ENCODE peak calls at places on chromosomes 6 and 20, in eight cellular contexts. One of them, this sample, is unnamed.

GRCh38 chr6:126069457-126069856 is 83.1 kb downstream of the TRMT11 start:
- DNase-seq in OCI-LY7: no peak
- DNase-seq in AG09319: no peak
- DNase-seq in progenitor cell of endocrine pancreas: no peak
- DNase-seq in RWPE1: no peak
- DNase-seq in CD14-positive monocyte: no peak
- DNase-seq in epithelial cell of esophagus: no peak
- DNase-seq in astrocyte of the cerebellum: no peak
- DNase-seq in this sample: no peak

GRCh38 chr6:136772685-136773472 is 19.4 kb downstream of the MAP3K5 start:
- DNase-seq in OCI-LY7: peak
- DNase-seq in AG09319: no peak
- DNase-seq in progenitor cell of endocrine pancreas: no peak
- DNase-seq in RWPE1: no peak
- DNase-seq in CD14-positive monocyte: no peak
- DNase-seq in epithelial cell of esophagus: no peak
- DNase-seq in astrocyte of the cerebellum: no peak
- DNase-seq in this sample: no peak

GRCh38 chr6:43771858-43772570 is 2.0 kb downstream of the VEGFA start:
- DNase-seq in OCI-LY7: peak
- DNase-seq in AG09319: no peak
- DNase-seq in progenitor cell of endocrine pancreas: peak
- DNase-seq in RWPE1: peak
- DNase-seq in CD14-positive monocyte: peak
- DNase-seq in epithelial cell of esophagus: peak
- DNase-seq in astrocyte of the cerebellum: no peak
- DNase-seq in this sample: no peak

GRCh38 chr6:140537834-140538680 is 1163.6 kb upstream of the CITED2 start:
- DNase-seq in OCI-LY7: no peak
- DNase-seq in AG09319: peak
- DNase-seq in progenitor cell of endocrine pancreas: no peak
- DNase-seq in RWPE1: peak
- DNase-seq in CD14-positive monocyte: no peak
- DNase-seq in epithelial cell of esophagus: peak
- DNase-seq in astrocyte of the cerebellum: peak
- DNase-seq in this sample: no peak

GRCh38 chr20:37336369-37337207 is 9.4 kb upstream of the SRC start:
- DNase-seq in OCI-LY7: peak
- DNase-seq in AG09319: no peak
- DNase-seq in progenitor cell of endocrine pancreas: no peak
- DNase-seq in RWPE1: no peak
- DNase-seq in CD14-positive monocyte: peak
- DNase-seq in epithelial cell of esophagus: no peak
- DNase-seq in astrocyte of the cerebellum: no peak
- DNase-seq in this sample: no peak

GRCh38 chr6:3229566-3230274 is 2.3 kb upstream of the TUBB2B start:
- DNase-seq in OCI-LY7: peak
- DNase-seq in AG09319: no peak
- DNase-seq in progenitor cell of endocrine pancreas: peak
- DNase-seq in RWPE1: no peak
- DNase-seq in CD14-positive monocyte: no peak
- DNase-seq in epithelial cell of esophagus: no peak
- DNase-seq in astrocyte of the cerebellum: no peak
- DNase-seq in this sample: no peak

GRCh38 chr6:134026597-134026996 is 25.8 kb downstream of the SLC2A12 start:
- DNase-seq in OCI-LY7: no peak
- DNase-seq in AG09319: no peak
- DNase-seq in progenitor cell of endocrine pancreas: no peak
- DNase-seq in RWPE1: peak
- DNase-seq in CD14-positive monocyte: no peak
- DNase-seq in epithelial cell of esophagus: peak
- DNase-seq in astrocyte of the cerebellum: no peak
- DNase-seq in this sample: no peak

GRCh38 chr20:51473771-51474170 is 68.7 kb downstream of the NFATC2 start:
- DNase-seq in OCI-LY7: no peak
- DNase-seq in AG09319: no peak
- DNase-seq in progenitor cell of endocrine pancreas: no peak
- DNase-seq in RWPE1: no peak
- DNase-seq in CD14-positive monocyte: no peak
- DNase-seq in epithelial cell of esophagus: no peak
- DNase-seq in astrocyte of the cerebellum: no peak
- DNase-seq in this sample: no peak

GRCh38 chr6:82362868-82363267 is 749 bp upstream of the TPBG start:
- DNase-seq in OCI-LY7: no peak
- DNase-seq in AG09319: peak
- DNase-seq in progenitor cell of endocrine pancreas: no peak
- DNase-seq in RWPE1: peak
- DNase-seq in CD14-positive monocyte: no peak
- DNase-seq in epithelial cell of esophagus: peak
- DNase-seq in astrocyte of the cerebellum: peak
- DNase-seq in this sample: no peak

GRCh38 chr20:57736738-57737347 is 27.0 kb upstream of the PMEPA1 start:
- DNase-seq in OCI-LY7: no peak
- DNase-seq in AG09319: no peak
- DNase-seq in progenitor cell of endocrine pancreas: no peak
- DNase-seq in RWPE1: no peak
- DNase-seq in CD14-positive monocyte: no peak
- DNase-seq in epithelial cell of esophagus: no peak
- DNase-seq in astrocyte of the cerebellum: no peak
- DNase-seq in this sample: no peak

GRCh38 chr6:28896505-28897392 is 27.0 kb downstream of the TRIM27 start:
- DNase-seq in OCI-LY7: peak
- DNase-seq in AG09319: no peak
- DNase-seq in progenitor cell of endocrine pancreas: peak
- DNase-seq in RWPE1: peak
- DNase-seq in CD14-positive monocyte: peak
- DNase-seq in epithelial cell of esophagus: peak
- DNase-seq in astrocyte of the cerebellum: no peak
- DNase-seq in this sample: peak

GRCh38 chr6:39375405-39375804 is 52.9 kb upstream of the KCNK16 start:
- DNase-seq in OCI-LY7: no peak
- DNase-seq in AG09319: no peak
- DNase-seq in progenitor cell of endocrine pancreas: no peak
- DNase-seq in RWPE1: no peak
- DNase-seq in CD14-positive monocyte: no peak
- DNase-seq in epithelial cell of esophagus: no peak
- DNase-seq in astrocyte of the cerebellum: no peak
- DNase-seq in this sample: no peak

GRCh38 chr6:39379026-39379425 is 56.5 kb upstream of the KCNK16 start:
- DNase-seq in OCI-LY7: no peak
- DNase-seq in AG09319: no peak
- DNase-seq in progenitor cell of endocrine pancreas: no peak
- DNase-seq in RWPE1: no peak
- DNase-seq in CD14-positive monocyte: no peak
- DNase-seq in epithelial cell of esophagus: no peak
- DNase-seq in astrocyte of the cerebellum: no peak
- DNase-seq in this sample: no peak

GRCh38 chr6:39380837-39381534 is 58.5 kb upstream of the KCNK16 start:
- DNase-seq in OCI-LY7: no peak
- DNase-seq in AG09319: no peak
- DNase-seq in progenitor cell of endocrine pancreas: no peak
- DNase-seq in RWPE1: no peak
- DNase-seq in CD14-positive monocyte: no peak
- DNase-seq in epithelial cell of esophagus: no peak
- DNase-seq in astrocyte of the cerebellum: no peak
- DNase-seq in this sample: no peak

GRCh38 chr6:39378175-39378889 is 55.8 kb upstream of the KCNK16 start:
- DNase-seq in OCI-LY7: no peak
- DNase-seq in AG09319: no peak
- DNase-seq in progenitor cell of endocrine pancreas: no peak
- DNase-seq in RWPE1: no peak
- DNase-seq in CD14-positive monocyte: no peak
- DNase-seq in epithelial cell of esophagus: no peak
- DNase-seq in astrocyte of the cerebellum: no peak
- DNase-seq in this sample: no peak

DNA sequence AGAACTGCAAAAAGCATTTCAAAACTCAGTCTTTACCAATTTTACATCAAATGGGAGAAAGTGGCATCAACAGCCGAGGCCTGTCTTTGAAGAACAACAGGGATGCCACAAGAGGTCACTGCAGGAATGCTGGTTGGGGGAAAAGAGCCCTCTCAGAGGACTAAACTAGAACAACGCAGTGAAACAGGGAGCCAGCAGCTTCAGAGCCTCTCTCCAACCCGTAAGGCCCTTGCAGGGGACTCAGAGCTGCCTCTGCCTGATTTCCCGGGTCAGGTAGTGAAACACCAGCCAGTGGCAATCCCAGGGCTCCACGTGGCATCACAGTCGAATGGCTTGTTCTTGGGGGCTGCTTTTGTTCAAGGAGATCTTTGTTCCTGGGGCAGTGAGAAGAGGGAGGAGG is 55.0 kb upstream of the KCNK16 start:
- DNase-seq in OCI-LY7: peak
- DNase-seq in AG09319: peak
- DNase-seq in progenitor cell of endocrine pancreas: peak
- DNase-seq in RWPE1: peak
- DNase-seq in CD14-positive monocyte: no peak
- DNase-seq in epithelial cell of esophagus: peak
- DNase-seq in astrocyte of the cerebellum: peak
- DNase-seq in this sample: peak
- TF ChIP-seq CTCF in OCI-LY7: peak
- TF ChIP-seq CTCF in AG09319: peak
- TF ChIP-seq CTCF in progenitor cell of endocrine pancreas: peak
- TF ChIP-seq CTCF in RWPE1: peak
- TF ChIP-seq CTCF in CD14-positive monocyte: no peak
- TF ChIP-seq CTCF in epithelial cell of esophagus: peak
- TF ChIP-seq CTCF in astrocyte of the cerebellum: peak
- TF ChIP-seq CTCF in this sample: peak

GRCh38 chr6:168713839-168714238 is 272.9 kb downstream of the SMOC2 start:
- DNase-seq in OCI-LY7: no peak
- DNase-seq in AG09319: no peak
- DNase-seq in progenitor cell of endocrine pancreas: no peak
- DNase-seq in RWPE1: peak
- DNase-seq in CD14-positive monocyte: no peak
- DNase-seq in epithelial cell of esophagus: no peak
- DNase-seq in astrocyte of the cerebellum: no peak
- DNase-seq in this sample: no peak
- TF ChIP-seq CTCF in OCI-LY7: no peak
- TF ChIP-seq CTCF in AG09319: no peak
- TF ChIP-seq CTCF in progenitor cell of endocrine pancreas: peak
- TF ChIP-seq CTCF in RWPE1: no peak
- TF ChIP-seq CTCF in CD14-positive monocyte: no peak
- TF ChIP-seq CTCF in epithelial cell of esophagus: no peak
- TF ChIP-seq CTCF in astrocyte of the cerebellum: peak
- TF ChIP-seq CTCF in this sample: peak

GRCh38 chr6:16712931-16713484 is 48.3 kb downstream of the ATXN1 start:
- DNase-seq in OCI-LY7: no peak
- DNase-seq in AG09319: peak
- DNase-seq in progenitor cell of endocrine pancreas: no peak
- DNase-seq in RWPE1: peak
- DNase-seq in CD14-positive monocyte: peak
- DNase-seq in epithelial cell of esophagus: peak
- DNase-seq in astrocyte of the cerebellum: peak
- DNase-seq in this sample: no peak
- TF ChIP-seq CTCF in OCI-LY7: peak
- TF ChIP-seq CTCF in AG09319: peak
- TF ChIP-seq CTCF in progenitor cell of endocrine pancreas: peak
- TF ChIP-seq CTCF in RWPE1: peak
- TF ChIP-seq CTCF in CD14-positive monocyte: peak
- TF ChIP-seq CTCF in epithelial cell of esophagus: peak
- TF ChIP-seq CTCF in astrocyte of the cerebellum: peak
- TF ChIP-seq CTCF in this sample: no peak

GRCh38 chr6:100446115-100446921 is 18.4 kb downstream of the SIM1 start:
- DNase-seq in OCI-LY7: no peak
- DNase-seq in AG09319: no peak
- DNase-seq in progenitor cell of endocrine pancreas: no peak
- DNase-seq in RWPE1: no peak
- DNase-seq in CD14-positive monocyte: no peak
- DNase-seq in epithelial cell of esophagus: no peak
- DNase-seq in astrocyte of the cerebellum: no peak
- DNase-seq in this sample: no peak
- TF ChIP-seq CTCF in OCI-LY7: no peak
- TF ChIP-seq CTCF in AG09319: no peak
- TF ChIP-seq CTCF in progenitor cell of endocrine pancreas: no peak
- TF ChIP-seq CTCF in RWPE1: no peak
- TF ChIP-seq CTCF in CD14-positive monocyte: no peak
- TF ChIP-seq CTCF in epithelial cell of esophagus: no peak
- TF ChIP-seq CTCF in astrocyte of the cerebellum: no peak
- TF ChIP-seq CTCF in this sample: no peak

GRCh38 chr6:78835817-78836216 is 31.5 kb upstream of the IRAK1BP1 start:
- DNase-seq in OCI-LY7: no peak
- DNase-seq in AG09319: no peak
- DNase-seq in progenitor cell of endocrine pancreas: no peak
- DNase-seq in RWPE1: peak
- DNase-seq in CD14-positive monocyte: no peak
- DNase-seq in epithelial cell of esophagus: peak
- DNase-seq in astrocyte of the cerebellum: no peak
- DNase-seq in this sample: peak
- TF ChIP-seq CTCF in OCI-LY7: peak
- TF ChIP-seq CTCF in AG09319: peak
- TF ChIP-seq CTCF in progenitor cell of endocrine pancreas: peak
- TF ChIP-seq CTCF in RWPE1: no peak
- TF ChIP-seq CTCF in CD14-positive monocyte: no peak
- TF ChIP-seq CTCF in epithelial cell of esophagus: peak
- TF ChIP-seq CTCF in astrocyte of the cerebellum: no peak
- TF ChIP-seq CTCF in this sample: peak

DNA sequence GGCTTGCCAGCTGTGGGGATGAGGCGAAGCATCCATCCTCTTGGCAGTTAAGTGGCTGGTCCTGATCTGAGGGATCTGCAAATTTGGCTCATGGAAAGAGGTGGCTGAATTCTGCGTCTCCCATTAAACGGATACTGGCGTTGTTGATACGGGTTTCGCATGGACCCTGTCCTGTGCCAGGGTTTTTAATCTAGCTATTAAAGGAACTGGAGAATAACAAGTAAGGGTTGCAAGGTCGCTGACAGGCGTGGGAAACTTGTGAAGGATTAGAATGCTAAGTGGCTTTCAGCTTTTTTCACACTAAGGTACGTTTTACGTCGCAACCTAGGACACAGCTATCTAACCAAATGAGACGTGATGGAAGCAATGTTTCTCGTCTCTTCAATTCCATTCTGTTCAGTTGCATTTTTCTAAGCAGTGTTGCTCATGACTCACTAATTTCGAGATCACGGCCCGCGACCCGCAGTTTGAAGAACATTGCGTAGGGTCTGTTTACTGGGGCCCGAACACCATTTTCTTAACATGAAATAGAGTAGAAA is 852 bp downstream of the GMNN start:
- DNase-seq in OCI-LY7: peak
- DNase-seq in AG09319: no peak
- DNase-seq in progenitor cell of endocrine pancreas: no peak
- DNase-seq in RWPE1: peak
- DNase-seq in CD14-positive monocyte: no peak
- DNase-seq in epithelial cell of esophagus: peak
- DNase-seq in astrocyte of the cerebellum: peak
- DNase-seq in this sample: no peak
- TF ChIP-seq CTCF in OCI-LY7: no peak
- TF ChIP-seq CTCF in AG09319: no peak
- TF ChIP-seq CTCF in progenitor cell of endocrine pancreas: no peak
- TF ChIP-seq CTCF in RWPE1: no peak
- TF ChIP-seq CTCF in CD14-positive monocyte: no peak
- TF ChIP-seq CTCF in epithelial cell of esophagus: no peak
- TF ChIP-seq CTCF in astrocyte of the cerebellum: no peak
- TF ChIP-seq CTCF in this sample: no peak

GRCh38 chr20:32034581-32035397 is 17.3 kb upstream of the HCK start:
- DNase-seq in OCI-LY7: peak
- DNase-seq in AG09319: no peak
- DNase-seq in progenitor cell of endocrine pancreas: no peak
- DNase-seq in RWPE1: no peak
- DNase-seq in CD14-positive monocyte: peak
- DNase-seq in epithelial cell of esophagus: peak
- DNase-seq in astrocyte of the cerebellum: no peak
- DNase-seq in this sample: no peak
- TF ChIP-seq CTCF in OCI-LY7: peak
- TF ChIP-seq CTCF in AG09319: peak
- TF ChIP-seq CTCF in progenitor cell of endocrine pancreas: no peak
- TF ChIP-seq CTCF in RWPE1: no peak
- TF ChIP-seq CTCF in CD14-positive monocyte: peak
- TF ChIP-seq CTCF in epithelial cell of esophagus: peak
- TF ChIP-seq CTCF in astrocyte of the cerebellum: peak
- TF ChIP-seq CTCF in this sample: no peak

This sample was measured in LNCaP clone FGC.